ENCODE peak calls at places on chromosome 17, in five cellular contexts. E, Q, J, M and C are unnamed samples. For H3K36me3, the result is how much of the 10 kb centered on the place peaks cover.

GRCh38 chr17:15213381-15214087 is 51.6 kb downstream of the PMP22 start:
- DNase-seq in E (peak), Q (no peak), J (peak), M (no peak), C (peak)

GRCh38 chr17:76710863-76711611 is at the start of gene MXRA7:
- DNase-seq in E (peak), Q (peak), J (peak), M (peak), C (peak)

GRCh38 chr17:41073676-41074075 is 8.0 kb upstream of the KRTAP2-4 start:
- DNase-seq in E (no peak), Q (no peak), J (no peak), M (no peak), C (no peak)

GRCh38 chr17:489758-490329 is 137.2 kb upstream of the RPH3AL start:
- DNase-seq in E (peak), Q (peak), J (peak), M (no peak), C (peak)

GRCh38 chr17:70588003-70588402 is 418.7 kb downstream of the KCNJ2 start:
- DNase-seq in E (no peak), Q (no peak), J (no peak), M (no peak), C (no peak)

GRCh38 chr17:73121513-73121912 is 29.0 kb upstream of the SLC39A11 start:
- DNase-seq in E (no peak), Q (no peak), J (no peak), M (no peak), C (no peak)

GRCh38 chr17:40109471-40109824 is 9.1 kb upstream of the NR1D1 start:
- DNase-seq in E (no peak), Q (no peak), J (no peak), M (peak), C (no peak)

GRCh38 chr17:82791532-82791931 is 39.7 kb downstream of the TBCD start:
- DNase-seq in E (peak), Q (no peak), J (no peak), M (no peak), C (no peak)

GRCh38 chr17:32275060-32276042 is 9.7 kb downstream of the RHBDL3 start:
- DNase-seq in E (peak), Q (no peak), J (no peak), M (no peak), C (peak)

GRCh38 chr17:41417576-41418015 is 6.8 kb downstream of the KRT37 start:
- DNase-seq in E (peak), Q (no peak), J (peak), M (peak), C (peak)

DNA sequence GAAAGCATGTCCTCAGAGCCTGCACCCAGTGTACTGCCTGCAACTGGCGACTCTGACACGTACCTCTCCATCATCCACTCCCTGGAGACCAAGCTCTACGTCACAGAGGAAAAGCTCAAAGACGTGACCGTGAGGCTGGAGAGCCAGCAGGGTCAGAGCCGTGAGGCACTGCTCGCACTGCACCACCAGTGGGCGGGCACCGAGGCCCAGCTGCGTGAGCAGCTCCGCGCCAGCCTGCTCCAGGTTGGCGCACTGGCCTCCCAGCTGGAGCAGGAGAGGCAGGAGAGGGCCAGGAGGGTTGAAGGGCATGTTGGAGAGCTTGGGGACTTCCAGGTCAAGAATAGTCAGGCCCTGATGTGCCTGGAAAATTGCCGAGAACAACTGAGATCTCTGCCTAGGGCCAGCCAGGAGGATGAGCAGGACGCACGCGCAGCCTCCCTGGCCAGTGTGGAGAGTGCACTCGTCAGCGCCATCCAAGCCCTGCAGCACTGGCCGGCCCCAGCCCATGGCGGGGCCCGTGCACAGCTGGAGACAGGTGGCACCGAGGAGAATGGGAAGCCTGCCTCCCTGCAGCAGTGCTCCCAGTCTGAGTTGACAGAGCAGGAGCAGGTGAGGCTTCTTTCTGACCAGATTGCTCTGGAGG is 40.3 kb downstream of the PLD6 start:
- DNase-seq in E (no peak), Q (no peak), J (no peak), M (no peak), C (no peak)
- H3K36me3 ChIP-seq in E (half or more), Q (half or more), J (under half), M (under half), C (under half)

GRCh38 chr17:48555616-48556533 is 11.0 kb upstream of the HOXB2 start:
- DNase-seq in E (peak), Q (peak), J (peak), M (no peak), C (peak)
- H3K4me3 ChIP-seq in E (peak), Q (peak), J (no peak), M (no peak), C (peak)

DNA sequence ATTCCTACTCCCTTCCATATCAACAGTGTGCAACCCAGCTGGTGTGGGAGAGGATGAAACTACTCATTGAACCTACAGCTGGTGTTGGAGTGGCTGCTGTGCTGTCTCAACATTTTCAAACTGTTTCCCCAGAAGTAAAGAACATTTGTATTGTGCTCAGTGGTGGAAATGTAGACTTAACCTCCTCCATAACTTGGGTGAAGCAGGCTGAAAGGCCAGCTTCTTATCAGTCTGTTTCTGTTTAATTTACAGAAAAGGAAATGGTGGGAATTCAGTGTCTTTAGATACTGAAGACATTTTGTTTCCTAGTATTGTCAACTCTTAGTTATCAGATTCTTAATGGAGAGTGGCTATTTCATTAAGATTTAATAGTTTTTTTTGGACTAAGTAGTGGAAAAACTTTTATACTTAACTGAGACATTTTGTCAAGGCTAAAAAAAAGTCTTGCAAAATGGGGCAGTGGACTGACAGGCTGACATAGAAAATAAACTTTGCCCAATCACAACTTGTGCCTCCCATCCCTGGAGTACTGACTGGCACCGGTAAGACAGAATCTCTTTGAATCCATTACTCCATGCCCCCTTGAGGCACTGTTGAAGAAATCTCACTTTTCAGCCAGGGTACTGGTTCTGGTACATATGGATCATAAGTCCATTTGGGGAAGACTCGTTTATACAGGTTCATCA is 12.5 kb downstream of the TSR1 start:
- DNase-seq in E (no peak), Q (no peak), J (no peak), M (no peak), C (no peak)
- H3K36me3 ChIP-seq in E (half or more), Q (half or more), J (under half), M (under half), C (under half)

GRCh38 chr17:8964801-8965393 is 610 bp downstream of the PIK3R5 start:
- DNase-seq in E (no peak), Q (peak), J (peak), M (no peak), C (no peak)
- H3K4me3 ChIP-seq in E (no peak), Q (peak), J (peak), M (no peak), C (peak)

GRCh38 chr17:57332501-57332900 is 76.2 kb downstream of the MSI2 start:
- DNase-seq in E (no peak), Q (no peak), J (no peak), M (no peak), C (no peak)
- H3K36me3 ChIP-seq in E (under half), Q (under half), J (under half), M (under half), C (under half)

DNA sequence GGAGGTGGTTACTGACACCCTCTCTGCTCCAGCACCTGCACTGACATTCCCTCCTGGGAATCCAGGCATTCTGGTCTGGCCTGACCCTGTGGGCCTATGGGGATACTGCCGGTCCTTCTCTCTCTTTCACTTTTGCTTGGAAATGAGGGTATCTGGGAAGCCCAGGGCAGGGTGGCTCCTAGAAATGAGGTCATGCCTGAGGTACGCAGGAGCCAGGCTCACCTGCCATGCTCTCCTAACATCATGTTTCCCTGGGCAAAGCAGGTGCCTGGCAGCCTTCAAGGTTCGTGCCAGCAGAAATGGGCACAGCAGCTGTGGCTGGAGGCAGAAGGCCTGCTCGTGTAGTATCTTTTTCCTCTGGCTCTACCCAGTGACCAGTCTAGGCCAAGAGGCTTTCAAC is 3.3 kb downstream of the ITGA3 start:
- DNase-seq in E (no peak), Q (no peak), J (no peak), M (no peak), C (no peak)
- H3K4me3 ChIP-seq in E (no peak), Q (peak), J (no peak), M (no peak), C (no peak)

GRCh38 chr17:34354637-34355036 is 1.6 kb upstream of the CCL13 start:
- DNase-seq in E (peak), Q (no peak), J (no peak), M (no peak), C (no peak)

GRCh38 chr17:34347063-34347462 is 9.2 kb upstream of the CCL13 start:
- DNase-seq in E (no peak), Q (no peak), J (no peak), M (no peak), C (no peak)

GRCh38 chr17:34351041-34351575 is 5.2 kb upstream of the CCL13 start:
- DNase-seq in E (no peak), Q (no peak), J (no peak), M (no peak), C (no peak)

DNA sequence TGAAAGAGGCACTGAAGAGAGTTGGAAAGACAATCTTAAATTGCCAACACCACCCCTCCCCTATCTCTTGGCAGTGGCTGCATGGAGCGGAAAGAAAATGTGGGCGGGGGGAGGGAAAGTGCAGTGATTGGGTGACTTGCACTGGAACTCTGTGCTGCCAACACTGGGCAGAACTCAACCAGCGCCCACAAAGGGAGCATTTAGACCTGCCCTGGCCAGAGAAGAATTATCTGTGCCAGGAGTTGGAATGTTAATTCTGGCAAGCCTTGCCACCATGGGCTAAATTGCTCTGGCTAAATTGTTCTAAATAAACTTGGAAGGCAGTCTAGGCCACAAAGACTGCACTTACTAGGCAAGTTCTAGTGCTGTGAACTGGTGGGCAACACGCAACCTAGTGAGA is 6.5 kb upstream of the CCL13 start:
- DNase-seq in E (no peak), Q (no peak), J (no peak), M (no peak), C (no peak)
- H3K36me3 ChIP-seq in E (under half), Q (under half), J (under half), M (under half), C (under half)

GRCh38 chr17:2975469-2975958 is 87.9 kb downstream of the OR1D5 start:
- DNase-seq in E (no peak), Q (peak), J (no peak), M (no peak), C (no peak)
- H3K4me3 ChIP-seq in E (no peak), Q (peak), J (no peak), M (no peak), C (no peak)

GRCh38 chr17:4258867-4259266 is 4.9 kb downstream of the ANKFY1 start:
- DNase-seq in E (no peak), Q (no peak), J (no peak), M (no peak), C (no peak)
- H3K36me3 ChIP-seq in E (under half), Q (under half), J (under half), M (under half), C (under half)

GRCh38 chr17:78693346-78694083 is 88.6 kb downstream of the CYTH1 start:
- DNase-seq in E (no peak), Q (no peak), J (no peak), M (no peak), C (no peak)
- H3K4me3 ChIP-seq in E (no peak), Q (no peak), J (no peak), M (no peak), C (no peak)